ENCODE peak calls at places on chromosomes 5 and 9, in seven cellular contexts. C is HL-60, Q is mammary epithelial cell, L is PC-3, X is fibroblast of lung, N is AG04449, D is heart right ventricle. E is an unnamed sample.

GRCh38 chr9:128733256-128733655 is 9.3 kb upstream of the ZDHHC12 start:
- DNase-seq in C (peak), D (no peak), Q (peak), X (peak), L (peak), N (no peak), E (peak)

GRCh38 chr5:148820778-148821395 is 5.5 kb upstream of the ADRB2 start:
- DNase-seq in L (peak), C (no peak), X (peak), D (no peak), N (no peak), Q (peak), E (no peak)

GRCh38 chr5:9820696-9821449 is 190.7 kb upstream of the TAS2R1 start:
- DNase-seq in Q (no peak), N (no peak), C (no peak), X (no peak), L (peak), D (no peak), E (no peak)

GRCh38 chr5:154117930-154118329 is 72.6 kb upstream of the GALNT10 start:
- DNase-seq in N (no peak), Q (no peak), D (no peak), C (no peak), X (peak), L (no peak), E (no peak)

GRCh38 chr5:39476466-39477215 is 51.9 kb upstream of the DAB2 start:
- DNase-seq in Q (no peak), C (no peak), X (peak), D (no peak), N (no peak), L (peak), E (no peak)

GRCh38 chr9:129383005-129383414 is 204.9 kb upstream of the IER5L start:
- DNase-seq in L (peak), C (no peak), Q (peak), N (no peak), X (no peak), D (peak), E (no peak)

GRCh38 chr5:684771-685216 is 8.4 kb downstream of the TPPP start:
- DNase-seq in D (no peak), L (no peak), Q (no peak), C (no peak), N (no peak), X (no peak), E (no peak)

GRCh38 chr5:16978296-16978695 is 42.2 kb upstream of the MYO10 start:
- DNase-seq in Q (no peak), C (no peak), N (no peak), D (no peak), L (no peak), X (no peak), E (no peak)

GRCh38 chr9:131622536-131622935 is 77.2 kb downstream of the PRRT1B start:
- DNase-seq in Q (no peak), L (no peak), C (peak), X (no peak), D (no peak), N (no peak), E (no peak)

GRCh38 chr9:37035472-37036236 is 1.6 kb upstream of the PAX5 start:
- DNase-seq in Q (no peak), L (no peak), N (no peak), D (no peak), X (peak), C (no peak), E (no peak)

DNA sequence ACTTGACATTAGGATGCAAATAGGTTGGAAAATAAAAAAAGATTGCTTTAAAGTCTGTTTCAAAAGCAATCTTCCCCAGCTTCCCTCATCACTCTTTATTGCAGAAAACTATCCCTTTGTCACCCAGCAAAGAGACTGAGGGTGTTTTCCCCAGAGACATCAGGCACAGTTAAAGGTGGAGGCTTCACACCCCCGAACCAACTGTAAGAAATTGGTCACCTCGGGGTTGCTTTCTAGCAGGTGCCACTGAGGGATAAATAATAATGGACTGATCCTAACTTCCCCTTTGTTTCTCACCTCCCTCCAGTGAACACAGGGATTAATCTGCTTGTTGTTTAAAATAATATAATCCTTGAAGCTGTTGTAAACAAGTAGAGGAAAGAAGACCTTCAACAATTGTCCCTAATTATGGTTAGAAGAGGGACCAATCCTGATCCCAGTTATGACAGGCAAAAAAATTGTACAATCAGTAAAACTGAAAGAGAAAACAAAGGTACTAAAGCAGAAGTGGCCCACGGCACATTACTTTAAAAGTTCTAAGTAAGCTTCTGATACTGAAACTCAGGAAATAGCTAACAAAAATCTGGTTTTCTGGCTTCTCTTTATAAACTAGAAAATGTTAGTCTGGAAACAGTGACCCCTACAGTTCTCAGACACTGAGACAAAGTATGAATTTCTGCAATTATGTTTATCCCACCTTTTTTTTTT is 6.6 kb upstream of the PCSK1 start:
- DNase-seq in Q (no peak), D (no peak), C (no peak), N (no peak), X (no peak), L (peak), E (no peak)
- H3K4me3 ChIP-seq in Q (no peak), D (no peak), C (no peak), N (no peak), X (no peak), L (no peak), E (no peak)

DNA sequence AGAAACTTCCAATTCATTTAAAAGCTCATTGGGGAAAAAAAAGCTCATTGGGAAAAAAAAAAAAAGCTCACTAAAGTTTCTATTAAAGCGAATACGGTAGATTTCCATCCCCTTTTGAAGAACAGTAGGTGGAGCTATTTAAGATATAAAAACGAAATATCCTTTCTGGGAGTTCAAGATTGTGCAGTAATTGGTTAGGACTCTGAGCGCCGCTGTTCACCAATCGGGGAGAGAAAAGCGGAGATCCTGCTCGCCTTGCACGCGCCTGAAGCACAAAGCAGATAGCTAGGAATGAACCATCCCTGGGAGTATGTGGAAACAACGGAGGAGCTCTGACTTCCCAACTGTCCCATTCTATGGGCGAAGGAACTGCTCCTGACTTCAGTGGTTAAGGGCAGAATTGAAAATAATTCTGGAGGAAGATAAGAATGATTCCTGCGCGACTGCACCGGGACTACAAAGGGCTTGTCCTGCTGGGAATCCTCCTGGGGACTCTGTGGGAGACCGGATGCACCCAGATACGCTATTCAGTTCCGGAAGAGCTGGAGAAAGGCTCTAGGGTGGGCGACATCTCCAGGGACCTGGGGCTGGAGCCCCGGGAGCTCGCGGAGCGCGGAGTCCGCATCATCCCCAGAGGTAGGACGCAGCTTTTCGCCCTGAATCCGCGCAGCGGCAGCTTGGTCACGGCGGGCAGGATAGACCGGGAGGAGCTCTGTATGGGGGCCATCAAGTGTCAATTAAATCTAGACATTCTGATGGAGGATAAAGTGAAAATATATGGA is at the start of gene PCDHGA12:
- DNase-seq in N (peak), Q (peak), D (no peak), L (no peak), X (peak), C (no peak), E (no peak)
- TF ChIP-seq CTCF in N (peak), Q (peak), D (peak), L (no peak), X (peak), C (no peak), E (peak)

GRCh38 chr5:126435714-126436113 is 12.5 kb downstream of the GRAMD2B start:
- DNase-seq in D (no peak), Q (no peak), L (no peak), C (no peak), X (no peak), N (no peak), E (no peak)

GRCh38 chr5:126435261-126435660 is 12.1 kb downstream of the GRAMD2B start:
- DNase-seq in D (no peak), C (no peak), N (no peak), Q (no peak), L (no peak), X (no peak), E (no peak)

GRCh38 chr5:126428421-126428820 is 5.2 kb downstream of the GRAMD2B start:
- DNase-seq in N (no peak), D (no peak), Q (no peak), L (no peak), X (no peak), C (no peak), E (no peak)

GRCh38 chr5:126433708-126434107 is 10.5 kb downstream of the GRAMD2B start:
- DNase-seq in L (no peak), D (no peak), X (peak), Q (peak), C (no peak), N (peak), E (no peak)

GRCh38 chr5:126430631-126431030 is 7.4 kb downstream of the GRAMD2B start:
- DNase-seq in N (no peak), L (no peak), Q (no peak), D (no peak), X (no peak), C (no peak), E (no peak)
- H3K4me3 ChIP-seq in N (no peak), L (no peak), Q (no peak), D (no peak), X (no peak), C (no peak), E (no peak)

DNA sequence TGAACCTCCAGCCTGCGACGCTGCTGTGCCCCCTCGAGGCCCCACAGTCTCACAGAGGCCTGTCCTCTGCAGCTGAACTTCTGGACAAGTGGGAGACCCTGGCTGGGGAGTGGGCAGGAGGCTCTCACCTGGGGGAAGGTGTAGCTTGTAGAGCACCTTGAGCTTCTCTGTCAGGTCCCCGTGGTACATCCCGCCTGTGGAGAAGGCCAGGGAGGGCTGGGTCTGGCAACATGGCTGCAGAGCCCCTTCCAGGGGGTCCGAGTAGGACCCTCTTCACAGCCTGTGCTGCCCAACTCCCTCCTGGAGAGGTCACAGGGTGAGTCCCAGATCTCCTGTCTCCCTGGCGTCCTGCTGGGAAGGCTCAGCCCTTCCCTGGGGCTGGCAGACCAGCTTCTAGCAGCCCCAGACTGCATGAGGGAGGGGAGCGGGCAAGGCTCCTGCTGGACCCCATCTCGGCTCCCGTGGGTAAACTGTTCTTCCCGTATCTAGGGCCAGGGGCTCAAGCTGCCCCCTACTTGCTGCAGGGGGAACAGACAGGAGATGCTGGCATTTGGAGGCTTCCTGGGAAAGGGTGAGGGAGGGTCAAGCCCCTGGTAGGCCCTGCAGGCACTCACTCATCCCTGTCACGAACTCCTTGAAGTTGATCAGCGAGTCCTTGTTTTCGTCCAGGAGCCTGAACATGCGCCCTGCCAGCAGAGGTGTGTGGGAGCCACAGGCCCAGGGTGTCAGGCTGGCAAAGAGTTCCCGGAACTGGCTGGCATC is 11.2 kb upstream of the MRNIP start:
- DNase-seq in C (no peak), L (no peak), Q (no peak), X (no peak), D (no peak), N (no peak), E (no peak)
- TF ChIP-seq CTCF in C (no peak), L (no peak), Q (no peak), X (no peak), D (no peak), N (no peak), E (no peak)

GRCh38 chr9:71136696-71137095 is 15.3 kb upstream of the TRPM3 start:
- DNase-seq in D (no peak), X (no peak), C (no peak), N (no peak), Q (no peak), L (no peak), E (no peak)
- H3K4me3 ChIP-seq in D (no peak), X (no peak), C (no peak), N (no peak), Q (no peak), L (no peak), E (no peak)

DNA sequence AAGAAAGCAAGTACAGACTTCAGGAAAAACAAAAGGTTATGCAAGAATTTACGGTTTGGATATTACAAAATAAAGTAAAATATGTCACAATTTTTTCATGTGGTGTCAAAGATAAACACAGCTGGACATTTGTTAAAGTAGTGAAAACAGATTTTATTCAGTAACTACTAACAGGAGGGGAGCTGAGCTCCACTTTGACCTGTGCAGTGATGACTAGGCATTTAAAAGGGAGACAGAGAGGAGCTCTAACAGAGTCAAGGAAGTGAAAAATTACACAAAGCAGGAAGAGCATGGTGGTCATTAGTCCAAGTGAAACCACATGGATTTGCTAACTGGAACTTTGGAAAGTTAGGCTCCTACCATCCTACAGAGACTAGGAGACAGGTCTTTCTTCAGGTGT is 263.6 kb upstream of the PCSK5 start:
- DNase-seq in X (no peak), C (peak), Q (no peak), N (no peak), L (no peak), D (no peak), E (no peak)
- TF ChIP-seq CTCF in X (no peak), C (no peak), Q (no peak), N (no peak), L (no peak), D (no peak), E (no peak)

GRCh38 chr9:19804431-19804830 is 15.6 kb upstream of the SLC24A2 start:
- DNase-seq in L (no peak), C (no peak), X (no peak), N (no peak), D (no peak), Q (no peak), E (no peak)
- H3K4me3 ChIP-seq in L (no peak), C (no peak), X (no peak), N (no peak), D (no peak), Q (no peak), E (no peak)